ENCODE peak calls at places on chromosomes 11 and 22, in eight cellular contexts. E is cardiac muscle cell, Y is RWPE1, P is neural progenitor cell, L is heart left ventricle, N is A673, U is HCT116, M is hepatocyte. G is an unnamed sample.

GRCh38 chr11:129131361-129131760 is 60.8 kb downstream of the ARHGAP32 start:
- DNase-seq in E (no peak), Y (no peak), P (no peak), L (no peak), N (no peak), U (no peak), M (no peak), G (no peak)

GRCh38 chr11:32312206-32312817 is 123.0 kb downstream of the WT1 start:
- DNase-seq in E (no peak), Y (no peak), P (no peak), L (no peak), N (no peak), U (no peak), M (no peak), G (no peak)

GRCh38 chr22:49422668-49423067 is 405.0 kb downstream of the BRD1 start:
- DNase-seq in E (no peak), Y (no peak), P (no peak), L (no peak), N (no peak), U (no peak), M (no peak), G (peak; percentile 29)

GRCh38 chr11:115325523-115325922 is 178.7 kb downstream of the CADM1 start:
- DNase-seq in E (no peak), Y (no peak), P (no peak), L (no peak), N (no peak), U (no peak), M (no peak), G (no peak)

GRCh38 chr11:14713518-14714244 is 70.1 kb downstream of the PDE3B start:
- DNase-seq in E (no peak), Y (no peak), P (no peak), L (no peak), N (no peak), U (no peak), M (no peak), G (no peak)

GRCh38 chr11:9771126-9771624 is 107.3 kb downstream of the SWAP70 start:
- DNase-seq in E (no peak), Y (no peak), P (no peak), L (no peak), N (no peak), U (no peak), M (no peak), G (no peak)

GRCh38 chr11:45224766-45225165 is 61.4 kb downstream of the SYT13 start:
- DNase-seq in E (no peak), Y (no peak), P (no peak), L (no peak), N (no peak), U (no peak), M (no peak), G (no peak)

GRCh38 chr11:3217751-3218482 is 696 bp downstream of the MRGPRG start:
- DNase-seq in E (no peak), Y (no peak), P (no peak), L (no peak), N (no peak), U (no peak), M (no peak), G (no peak)

GRCh38 chr11:121416909-121417567 is 35.1 kb upstream of the SORL1 start:
- DNase-seq in E (no peak), Y (peak; percentile 51), P (no peak), L (peak; percentile 90), N (peak; percentile 74), U (no peak), M (peak; percentile 71), G (no peak)

GRCh38 chr11:77789061-77789730 is 31.3 kb downstream of the RSF1 start:
- DNase-seq in E (no peak), Y (no peak), P (peak; percentile 8), L (no peak), N (no peak), U (no peak), M (no peak), G (no peak)
- H3K27ac ChIP-seq in E (no peak overlapping the region), Y (peak overlapping the region; percentile 46), P (no peak overlapping the region), L (no peak overlapping the region), N (no peak overlapping the region), U (no peak overlapping the region), M (no peak overlapping the region), G (no peak overlapping the region)

GRCh38 chr22:19634576-19634975 is 79.7 kb upstream of the SEPTIN5 start:
- DNase-seq in E (no peak), Y (no peak), P (no peak), L (no peak), N (no peak), U (no peak), M (no peak), G (no peak)

GRCh38 chr22:19637405-19638281 is 76.7 kb upstream of the SEPTIN5 start:
- DNase-seq in E (no peak), Y (no peak), P (no peak), L (no peak), N (no peak), U (no peak), M (no peak), G (no peak)

GRCh38 chr22:19636696-19637355 is 77.5 kb upstream of the SEPTIN5 start:
- DNase-seq in E (no peak), Y (no peak), P (no peak), L (no peak), N (no peak), U (no peak), M (no peak), G (no peak)

GRCh38 chr22:19634206-19634536 is 80.1 kb upstream of the SEPTIN5 start:
- DNase-seq in E (no peak), Y (no peak), P (no peak), L (no peak), N (no peak), U (no peak), M (no peak), G (no peak)

DNA sequence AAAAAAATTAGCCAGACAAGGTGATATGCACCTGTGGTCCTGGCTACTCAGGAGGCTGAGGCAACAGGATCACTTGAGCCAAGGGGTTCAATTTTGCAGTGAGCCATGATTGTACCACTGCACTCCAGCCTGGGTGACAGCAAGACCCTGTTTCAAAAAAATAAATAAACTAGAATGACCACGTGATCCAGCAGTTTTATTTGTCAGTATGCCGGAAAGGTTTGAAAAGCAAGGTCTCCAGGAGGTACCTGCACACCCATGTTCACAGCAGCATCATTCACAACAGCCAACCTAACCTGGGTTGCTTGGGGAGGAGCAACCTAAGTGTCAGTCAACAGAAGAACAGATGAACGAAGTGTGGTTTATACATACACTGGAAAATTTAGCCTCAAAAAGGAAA is 78.7 kb upstream of the SEPTIN5 start:
- DNase-seq in E (no peak), Y (no peak), P (no peak), L (no peak), N (no peak), U (no peak), M (no peak), G (no peak)
- H3K27ac ChIP-seq in E (no peak overlapping the region), Y (no peak overlapping the region), P (no peak overlapping the region), L (no peak overlapping the region), N (no peak overlapping the region), U (no peak overlapping the region), M (no peak overlapping the region), G (no peak overlapping the region)

GRCh38 chr11:58626915-58627483 is 4.5 kb downstream of the CNTF start:
- DNase-seq in E (no peak), Y (no peak), P (no peak), L (no peak), N (peak; percentile 13), U (no peak), M (no peak), G (no peak)

GRCh38 chr11:58629857-58630256 is 7.4 kb downstream of the CNTF start:
- DNase-seq in E (peak; percentile 53), Y (peak; percentile 36), P (peak; percentile 48), L (no peak), N (peak; percentile 78), U (peak; percentile 22), M (peak; percentile 46), G (peak; percentile 24)

GRCh38 chr11:58625826-58626460 is 3.5 kb downstream of the CNTF start:
- DNase-seq in E (no peak), Y (no peak), P (no peak), L (no peak), N (no peak), U (no peak), M (no peak), G (no peak)

GRCh38 chr11:58631378-58631777 is 8.9 kb downstream of the CNTF start:
- DNase-seq in E (no peak), Y (no peak), P (no peak), L (no peak), N (no peak), U (no peak), M (no peak), G (no peak)

GRCh38 chr11:58628446-58628845 is 6.0 kb downstream of the CNTF start:
- DNase-seq in E (no peak), Y (no peak), P (peak; percentile 28), L (peak; percentile 52), N (no peak), U (no peak), M (no peak), G (no peak)
- H3K27ac ChIP-seq in E (no peak overlapping the region), Y (peak overlapping the region; percentile 76), P (no peak overlapping the region), L (peak overlapping the region; percentile 64), N (no peak overlapping the region), U (no peak overlapping the region), M (no peak overlapping the region), G (peak overlapping the region; percentile 53)

GRCh38 chr11:765802-766091 is 11.5 kb downstream of the GATD1 start:
- DNase-seq in E (no peak), Y (no peak), P (no peak), L (no peak), N (no peak), U (no peak), M (no peak), G (no peak)

GRCh38 chr11:764322-765024 is 12.8 kb downstream of the GATD1 start:
- DNase-seq in E (no peak), Y (no peak), P (no peak), L (no peak), N (no peak), U (no peak), M (no peak), G (no peak)

GRCh38 chr11:766106-766940 is 11.0 kb downstream of the GATD1 start:
- DNase-seq in E (no peak), Y (no peak), P (no peak), L (no peak), N (no peak), U (no peak), M (no peak), G (no peak)

GRCh38 chr11:763549-764321 is 13.6 kb downstream of the GATD1 start:
- DNase-seq in E (no peak), Y (no peak), P (no peak), L (no peak), N (no peak), U (no peak), M (no peak), G (no peak)

DNA sequence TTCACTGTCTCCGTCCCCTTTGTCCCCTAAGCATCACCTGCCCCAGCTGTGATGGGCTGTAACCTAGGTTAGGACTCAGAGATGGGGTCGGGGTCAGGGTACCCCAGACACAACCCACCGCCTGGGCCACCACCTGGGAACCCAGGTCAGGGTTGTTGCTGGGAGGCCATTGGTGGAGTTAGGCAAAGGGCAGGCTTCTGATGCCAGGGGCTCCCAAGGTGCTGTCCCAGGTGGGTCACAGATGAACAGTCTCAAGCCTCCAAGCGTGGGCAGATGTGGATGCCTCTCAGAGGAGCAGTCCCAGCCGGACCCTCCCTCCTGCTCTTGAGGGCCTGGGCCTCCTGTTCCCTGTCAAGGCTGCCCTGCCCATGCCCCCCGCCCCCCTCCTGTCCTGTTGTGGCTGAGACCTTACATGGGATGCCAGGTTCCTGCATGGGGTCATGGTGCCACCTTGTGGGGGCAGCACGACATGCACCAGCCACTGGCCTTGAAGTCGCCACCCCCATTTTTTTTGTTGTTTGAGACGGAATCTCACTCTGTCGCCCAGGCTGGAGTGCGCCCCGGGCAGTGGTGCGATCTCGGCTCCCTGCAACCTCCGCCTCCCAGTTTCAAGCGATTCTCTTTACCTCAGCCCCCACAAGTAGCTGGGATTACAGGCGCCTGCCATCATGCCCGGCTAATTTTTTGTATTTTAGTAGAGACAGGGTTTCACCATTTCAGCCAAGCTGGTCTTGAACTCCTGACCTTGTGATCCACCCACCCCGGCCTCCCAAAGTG is 12.1 kb downstream of the GATD1 start:
- DNase-seq in E (peak; percentile 64), Y (no peak), P (peak; percentile 72), L (peak; percentile 69), N (peak; percentile 59), U (peak; percentile 47), M (peak; percentile 65), G (peak; percentile 60)
- H3K27ac ChIP-seq in E (peak overlapping the region; percentile 22), Y (peak overlapping the region; percentile 95), P (no peak overlapping the region), L (no peak overlapping the region), N (no peak overlapping the region), U (peak overlapping the region; percentile 45), M (no peak overlapping the region), G (no peak overlapping the region)

G was measured in SJSA1.